ENCODE peak calls at places on chromosomes 2 and 18, in ten cellular contexts. D, S, U, P, R, I, F, W, G and Q are unnamed samples.

GRCh38 chr2:18784245-18784644 is 194.9 kb upstream of the NT5C1B start:
- DNase-seq in U (no peak), I (no peak), P (no peak), G (no peak), W (no peak), D (no peak), R (no peak), S (no peak), F (no peak), Q (no peak)

GRCh38 chr2:120804446-120804845 is 68.8 kb downstream of the GLI2 start:
- DNase-seq in U (no peak), F (no peak), I (no peak), S (no peak), W (no peak), G (no peak), D (peak), P (no peak), R (no peak), Q (peak)

GRCh38 chr18:5895886-5896740 is 791 bp upstream of the TMEM200C start:
- DNase-seq in P (peak), G (peak), F (peak), R (peak), D (no peak), U (peak), I (no peak), S (no peak), W (peak), Q (peak)

GRCh38 chr2:71608034-71608433 is 154.7 kb downstream of the DYSF start:
- DNase-seq in P (peak), R (no peak), S (no peak), F (no peak), U (peak), I (no peak), G (no peak), D (no peak), W (no peak), Q (no peak)

GRCh38 chr2:241584446-241584845 is 25.9 kb downstream of the BOK start:
- DNase-seq in P (no peak), G (no peak), F (no peak), R (no peak), U (no peak), W (no peak), D (no peak), I (peak), S (no peak), Q (no peak)

GRCh38 chr2:78977661-78978145 is 47.8 kb upstream of the REG3G start:
- DNase-seq in S (no peak), D (no peak), U (no peak), W (no peak), R (no peak), P (no peak), F (no peak), G (no peak), I (no peak), Q (no peak)

GRCh38 chr18:31680836-31681568 is 3.4 kb downstream of the B4GALT6 start:
- DNase-seq in D (peak), R (no peak), P (no peak), U (no peak), W (peak), S (no peak), F (no peak), G (no peak), I (no peak), Q (peak)

GRCh38 chr2:104685591-104685990 is 168.3 kb upstream of the POU3F3 start:
- DNase-seq in G (no peak), W (no peak), F (no peak), P (no peak), R (no peak), I (peak), S (no peak), D (no peak), U (no peak), Q (no peak)

GRCh38 chr18:31819106-31819924 is 58.6 kb upstream of the SLC25A52 start:
- DNase-seq in G (no peak), W (peak), R (no peak), U (peak), D (peak), I (no peak), P (no peak), F (peak), S (no peak), Q (peak)

GRCh38 chr2:46909771-46910419 is 5.7 kb downstream of the MCFD2 start:
- DNase-seq in S (no peak), R (no peak), G (no peak), P (no peak), F (no peak), D (no peak), U (no peak), W (peak), I (no peak), Q (no peak)

GRCh38 chr2:143740431-143740830 is 611.2 kb downstream of the ARHGAP15 start:
- DNase-seq in I (no peak), F (no peak), P (no peak), W (no peak), S (no peak), U (no peak), G (no peak), D (no peak), R (no peak), Q (no peak)

GRCh38 chr2:11127791-11128190 is 27.5 kb upstream of the SLC66A3 start:
- DNase-seq in F (no peak), W (no peak), R (no peak), P (no peak), I (no peak), S (no peak), G (no peak), U (no peak), D (no peak), Q (no peak)

GRCh38 chr2:55156326-55156725 is 75.8 kb downstream of the CLHC1 start:
- DNase-seq in R (no peak), P (no peak), S (no peak), W (no peak), U (no peak), I (no peak), D (no peak), F (no peak), G (no peak), Q (no peak)

GRCh38 chr2:25829828-25830227 is 48.5 kb downstream of the ASXL2 start:
- DNase-seq in W (no peak), F (no peak), D (no peak), I (no peak), P (no peak), G (no peak), S (no peak), U (no peak), R (no peak), Q (no peak)

GRCh38 chr2:105791229-105791628 is 46.5 kb downstream of the NCK2 start:
- DNase-seq in W (no peak), U (no peak), F (no peak), G (no peak), S (no peak), D (no peak), R (no peak), P (no peak), I (no peak), Q (no peak)

GRCh38 chr2:1654696-1655374 is 89.5 kb downstream of the PXDN start:
- DNase-seq in P (peak), W (no peak), D (no peak), R (no peak), F (no peak), I (no peak), U (no peak), S (no peak), G (no peak), Q (no peak)

GRCh38 chr2:218781691-218782528 is at the start of gene CYP27A1:
- DNase-seq in D (peak), G (peak), R (peak), S (no peak), I (peak), U (peak), F (peak), P (peak), W (peak), Q (peak)

GRCh38 chr2:199042660-199043379 is 414.9 kb downstream of the SATB2 start:
- DNase-seq in D (no peak), P (no peak), G (no peak), W (no peak), U (no peak), R (no peak), F (no peak), I (no peak), S (no peak), Q (no peak)

GRCh38 chr2:169964740-169965139 is 137.5 kb downstream of the UBR3 start:
- DNase-seq in G (no peak), S (no peak), P (no peak), I (no peak), F (no peak), U (no peak), W (no peak), R (no peak), D (no peak), Q (peak)

GRCh38 chr2:27282892-27283291 is 663 bp downstream of the TRIM54 start:
- DNase-seq in W (no peak), F (no peak), R (no peak), D (no peak), U (no peak), S (no peak), I (no peak), G (no peak), P (no peak), Q (no peak)

GRCh38 chr2:113156278-113157107 is 17.3 kb upstream of the PSD4 start:
- DNase-seq in U (peak), G (no peak), W (no peak), R (no peak), I (no peak), P (peak), S (no peak), F (peak), D (peak), Q (peak)

GRCh38 chr2:181924336-181924735 is 32.8 kb downstream of the ITPRID2 start:
- DNase-seq in I (no peak), G (no peak), W (no peak), U (no peak), F (no peak), S (no peak), R (no peak), D (no peak), P (no peak), Q (peak)

GRCh38 chr18:70243131-70243530 is 37.6 kb upstream of the RTTN start:
- DNase-seq in W (peak), S (no peak), G (no peak), D (no peak), F (no peak), U (no peak), P (no peak), R (no peak), I (no peak), Q (no peak)

GRCh38 chr2:101083613-101084012 is 67.6 kb downstream of the TBC1D8 start:
- DNase-seq in S (no peak), W (peak), R (no peak), U (no peak), G (no peak), P (no peak), D (no peak), I (no peak), F (no peak), Q (no peak)

GRCh38 chr2:43792653-43793052 is 18.8 kb downstream of the DYNC2LI1 start:
- DNase-seq in D (no peak), I (no peak), F (no peak), P (no peak), R (no peak), W (no peak), S (no peak), U (no peak), G (no peak), Q (peak)

GRCh38 chr2:95333888-95334338 is 36.8 kb downstream of the KCNIP3 start:
- DNase-seq in P (no peak), U (no peak), W (peak), D (no peak), I (no peak), G (no peak), S (no peak), R (no peak), F (no peak), Q (peak)

GRCh38 chr2:9668686-9669338 is 38.0 kb upstream of the YWHAQ start:
- DNase-seq in G (no peak), W (no peak), U (no peak), I (no peak), S (no peak), P (no peak), F (peak), D (peak), R (no peak), Q (no peak)

GRCh38 chr2:71617266-71617665 is 163.9 kb downstream of the DYSF start:
- DNase-seq in I (no peak), U (no peak), R (no peak), S (no peak), F (no peak), P (no peak), D (no peak), W (no peak), G (no peak), Q (no peak)

GRCh38 chr2:28292491-28292890 is 100.2 kb upstream of the FOSL2 start:
- DNase-seq in S (no peak), R (no peak), F (no peak), W (no peak), U (no peak), G (no peak), D (no peak), I (no peak), P (no peak), Q (no peak)

GRCh38 chr2:205053827-205054410 is 508.6 kb downstream of the PARD3B start:
- DNase-seq in D (no peak), W (peak), U (no peak), F (no peak), I (no peak), S (no peak), P (no peak), R (no peak), G (no peak), Q (peak)

GRCh38 chr2:159262226-159262625 is 24.3 kb downstream of the WDSUB1 start:
- DNase-seq in I (no peak), G (no peak), R (no peak), U (no peak), D (no peak), P (no peak), F (no peak), S (no peak), W (no peak), Q (no peak)

GRCh38 chr2:64732153-64732552 is 78.4 kb upstream of the SERTAD2 start:
- DNase-seq in F (no peak), U (no peak), R (no peak), D (no peak), G (no peak), W (peak), S (no peak), P (no peak), I (no peak), Q (no peak)

GRCh38 chr2:165818920-165819319 is 24.9 kb upstream of the GALNT3 start:
- DNase-seq in P (no peak), I (no peak), S (no peak), R (no peak), D (no peak), W (no peak), G (no peak), F (no peak), U (no peak), Q (no peak)